ENCODE peak calls at places on chromosomes 1 and 21, in seven cellular contexts. R is NCI-H2029 treated with DMSO at 0.1 percent for 48 hours, F is lower leg skin, M is naive B cell, D is mesenteric fat pad, J is kidney epithelial cell, O is right cardiac atrium. Q is an unnamed sample.

GRCh38 chr1:212557739-212558664 is 50.6 kb upstream of the ATF3 start:
- DNase-seq in R (no peak), F (peak), M (no peak), D (peak), J (no peak), O (peak), Q (no peak)

GRCh38 chr1:76835203-76835602 is 32.1 kb upstream of the ST6GALNAC5 start:
- DNase-seq in R (no peak), F (no peak), M (no peak), D (no peak), J (peak), O (no peak), Q (no peak)

GRCh38 chr1:27349784-27350672 is 8.2 kb downstream of the SYTL1 start:
- DNase-seq in R (peak), F (no peak), M (no peak), D (no peak), J (no peak), O (peak), Q (no peak)

GRCh38 chr1:203097001-203097400 is 11.2 kb upstream of the MYOG start:
- DNase-seq in R (no peak), F (peak), M (no peak), D (no peak), J (no peak), O (no peak), Q (no peak)

GRCh38 chr1:39485046-39485803 is 6.2 kb upstream of the BMP8A start:
- DNase-seq in R (no peak), F (no peak), M (no peak), D (no peak), J (no peak), O (peak), Q (no peak)

GRCh38 chr1:27522148-27522859 is 32.3 kb upstream of the WASF2 start:
- DNase-seq in R (no peak), F (peak), M (no peak), D (no peak), J (no peak), O (no peak), Q (no peak)

GRCh38 chr1:79079770-79080169 is 73.2 kb upstream of the ADGRL4 start:
- DNase-seq in R (no peak), F (peak), M (no peak), D (no peak), J (peak), O (no peak), Q (no peak)

GRCh38 chr21:21097425-21097824 is 99.2 kb downstream of the NCAM2 start:
- DNase-seq in R (no peak), F (no peak), M (no peak), D (no peak), J (no peak), O (no peak), Q (no peak)

GRCh38 chr1:111778541-111779051 is 22.9 kb downstream of the DDX20 start:
- DNase-seq in R (no peak), F (no peak), M (no peak), D (no peak), J (no peak), O (no peak), Q (no peak)

GRCh38 chr1:168136709-168137514 is at the start of gene GPR161:
- DNase-seq in R (no peak), F (no peak), M (peak), D (no peak), J (no peak), O (peak), Q (no peak)

GRCh38 chr1:203627819-203628184 is 1.2 kb downstream of the ATP2B4 start:
- DNase-seq in R (no peak), F (no peak), M (no peak), D (no peak), J (no peak), O (no peak), Q (peak)

GRCh38 chr21:33334824-33335223 is 10.1 kb downstream of the IFNAR1 start:
- DNase-seq in R (peak), F (no peak), M (no peak), D (no peak), J (no peak), O (no peak), Q (no peak)

GRCh38 chr21:36792505-36792967 is 93.6 kb downstream of the SIM2 start:
- DNase-seq in R (peak), F (no peak), M (no peak), D (no peak), J (no peak), O (no peak), Q (no peak)

GRCh38 chr1:115475901-115476300 is 137.9 kb upstream of the NGF start:
- DNase-seq in R (no peak), F (no peak), M (no peak), D (no peak), J (no peak), O (no peak), Q (no peak)

GRCh38 chr1:20430355-20431290 is 55.4 kb downstream of the CAMK2N1 start:
- DNase-seq in R (no peak), F (no peak), M (no peak), D (peak), J (no peak), O (peak), Q (no peak)

GRCh38 chr1:231266811-231267322 is 25.9 kb downstream of the GNPAT start:
- DNase-seq in R (no peak), F (no peak), M (no peak), D (no peak), J (no peak), O (no peak), Q (no peak)

GRCh38 chr1:161266096-161266679 is 7.6 kb downstream of the PCP4L1 start:
- DNase-seq in R (no peak), F (no peak), M (no peak), D (no peak), J (no peak), O (no peak), Q (no peak)

GRCh38 chr1:38183747-38184146 is 137.2 kb upstream of the POU3F1 start:
- DNase-seq in R (no peak), F (no peak), M (no peak), D (no peak), J (no peak), O (no peak), Q (no peak)

GRCh38 chr1:188867614-188868013 is 1610.0 kb downstream of the BRINP3 start:
- DNase-seq in R (no peak), F (no peak), M (no peak), D (no peak), J (no peak), O (no peak), Q (no peak)

Q was measured in coronary artery.